ENCODE peak calls at places on chromosomes 1 and 21, in six cellular contexts. Y, L, J, I, X and F are unnamed samples.
A peak's percentile ranks its signal among the peaks of the same experiment; 100 is the strongest.

GRCh38 chr1:242147096-242147976 is 148.4 kb upstream of the MAP1LC3C start:
- DNase-seq in Y (peak; percentile 11), L (peak; percentile 86), J (no peak), I (no peak), X (no peak), F (peak; percentile 61)

GRCh38 chr1:209490013-209490412 is 93.5 kb upstream of the CAMK1G start:
- DNase-seq in Y (no peak), L (peak; percentile 26), J (peak; percentile 25), I (no peak), X (no peak), F (peak; percentile 32)

GRCh38 chr21:28410264-28410663 is 582.4 kb downstream of the LTN1 start:
- DNase-seq in Y (no peak), L (no peak), J (no peak), I (no peak), X (no peak), F (no peak)

GRCh38 chr1:20530261-20530660 is 22.1 kb upstream of the FAM43B start:
- DNase-seq in Y (no peak), L (no peak), J (no peak), I (no peak), X (no peak), F (no peak)

GRCh38 chr1:32948905-32949304 is 15.7 kb downstream of the RNF19B start:
- DNase-seq in Y (no peak), L (no peak), J (no peak), I (no peak), X (no peak), F (peak; percentile 45)

GRCh38 chr1:182032251-182032650 is 29.3 kb downstream of the ZNF648 start:
- DNase-seq in Y (no peak), L (peak; percentile 42), J (no peak), I (no peak), X (no peak), F (peak; percentile 5)

GRCh38 chr21:26842976-26843911 is 2.0 kb downstream of the ADAMTS1 start:
- DNase-seq in Y (peak; percentile 94), L (peak; percentile 91), J (peak; percentile 96), I (peak; percentile 97), X (peak; percentile 93), F (peak; percentile 97)

GRCh38 chr1:87051965-87052364 is 137.5 kb downstream of the HS2ST1 start:
- DNase-seq in Y (no peak), L (no peak), J (no peak), I (no peak), X (no peak), F (no peak)

GRCh38 chr1:7223334-7224080 is 438.3 kb downstream of the CAMTA1 start:
- DNase-seq in Y (peak; percentile 8), L (peak; percentile 54), J (peak; percentile 97), I (no peak), X (no peak), F (peak; percentile 94)

GRCh38 chr1:8661185-8662110 is 156.0 kb downstream of the RERE start:
- DNase-seq in Y (peak; percentile 71), L (peak; percentile 87), J (peak; percentile 91), I (no peak), X (no peak), F (peak; percentile 94)

GRCh38 chr1:8817413-8818324 is at the start of gene RERE:
- DNase-seq in Y (peak; percentile 97), L (peak; percentile 94), J (peak; percentile 91), I (peak; percentile 94), X (peak; percentile 92), F (peak; percentile 85)

GRCh38 chr1:71721532-71721931 is 560.8 kb downstream of the NEGR1 start:
- DNase-seq in Y (no peak), L (no peak), J (no peak), I (no peak), X (no peak), F (no peak)

GRCh38 chr1:9235123-9235513 is 544 bp downstream of the H6PD start:
- DNase-seq in Y (peak; percentile 64), L (peak; percentile 60), J (peak; percentile 62), I (peak; percentile 81), X (no peak), F (peak; percentile 72)

GRCh38 chr1:181310560-181310959 is 172.8 kb upstream of the CACNA1E start:
- DNase-seq in Y (no peak), L (no peak), J (no peak), I (no peak), X (no peak), F (no peak)

GRCh38 chr1:17565551-17565971 is 26.1 kb downstream of the ARHGEF10L start:
- DNase-seq in Y (no peak), L (no peak), J (no peak), I (no peak), X (no peak), F (no peak)

GRCh38 chr1:12810691-12811408 is 19.7 kb downstream of the PRAMEF1 start:
- DNase-seq in Y (no peak), L (peak; percentile 4), J (no peak), I (no peak), X (no peak), F (peak; percentile 1)

GRCh38 chr1:226974544-226975258 is 34.6 kb downstream of the COQ8A start:
- DNase-seq in Y (no peak), L (no peak), J (no peak), I (peak; percentile 91), X (no peak), F (no peak)

GRCh38 chr1:152112101-152112884 is 3.0 kb downstream of the TCHH start:
- DNase-seq in Y (peak; percentile 21), L (peak; percentile 31), J (peak; percentile 7), I (no peak), X (no peak), F (peak; percentile 17)

GRCh38 chr21:34592120-34592561 is 22.8 kb downstream of the RCAN1 start:
- DNase-seq in Y (no peak), L (no peak), J (peak; percentile 48), I (no peak), X (no peak), F (peak; percentile 43)

GRCh38 chr1:219201656-219202055 is 28.0 kb downstream of the LYPLAL1 start:
- DNase-seq in Y (peak; percentile 5), L (no peak), J (peak; percentile 49), I (no peak), X (no peak), F (no peak)

GRCh38 chr1:200862713-200863415 is 9.9 kb upstream of the GPR25 start:
- DNase-seq in Y (no peak), L (no peak), J (no peak), I (no peak), X (no peak), F (peak; percentile 15)

GRCh38 chr1:57506941-57507340 is 83.1 kb upstream of the DAB1 start:
- DNase-seq in Y (no peak), L (no peak), J (no peak), I (no peak), X (no peak), F (no peak)

DNA sequence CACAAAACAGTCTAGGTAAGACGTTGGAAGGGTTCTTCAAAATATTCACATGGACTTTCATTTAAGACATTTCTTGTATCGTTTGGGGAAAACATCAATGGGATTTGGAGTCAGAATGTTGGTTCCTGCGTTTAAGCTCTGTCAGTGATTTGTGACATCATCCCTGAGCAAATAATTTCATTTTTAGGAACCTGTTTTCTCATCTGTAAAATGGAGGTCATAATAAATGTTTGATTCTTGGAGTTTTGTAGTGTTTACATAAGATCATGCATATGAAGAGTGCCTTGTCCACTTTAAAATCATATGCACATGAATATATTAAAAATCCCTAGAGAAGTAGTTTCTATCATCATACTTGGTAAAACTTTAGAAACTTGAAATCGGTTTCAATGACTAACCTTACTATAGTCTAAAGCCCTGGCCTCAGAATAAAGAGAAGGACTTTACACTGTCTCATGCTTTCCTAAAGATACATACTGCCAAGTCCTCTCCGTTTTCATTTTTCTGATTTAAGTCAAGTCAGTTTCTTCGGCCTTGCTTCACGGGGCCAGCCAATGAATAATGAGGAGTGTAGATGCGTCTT is 178.4 kb downstream of the ADSS2 start:
- DNase-seq in Y (peak; percentile 90), L (no peak), J (no peak), I (no peak), X (no peak), F (no peak)
- H3K4me3 ChIP-seq in Y (peak overlapping the region; percentile 13), L (peak overlapping the region; percentile 31), J (peak overlapping the region; percentile 17), I (peak overlapping the region; percentile 46), X (no peak overlapping the region), F (peak overlapping the region; percentile 33)

GRCh38 chr1:84479998-84480397 is 932 bp downstream of the RPF1 start:
- DNase-seq in Y (no peak), L (no peak), J (peak; percentile 6), I (no peak), X (no peak), F (peak; percentile 6)

GRCh38 chr1:84481317-84481716 is 2.3 kb downstream of the RPF1 start:
- DNase-seq in Y (no peak), L (no peak), J (no peak), I (no peak), X (no peak), F (no peak)

GRCh38 chr1:84478876-84479868 is at the start of gene RPF1:
- DNase-seq in Y (peak; percentile 88), L (peak; percentile 77), J (peak; percentile 79), I (peak; percentile 81), X (peak; percentile 20), F (peak; percentile 84)

GRCh38 chr1:84476225-84476624 is 2.8 kb upstream of the RPF1 start:
- DNase-seq in Y (no peak), L (no peak), J (no peak), I (no peak), X (no peak), F (no peak)

DNA sequence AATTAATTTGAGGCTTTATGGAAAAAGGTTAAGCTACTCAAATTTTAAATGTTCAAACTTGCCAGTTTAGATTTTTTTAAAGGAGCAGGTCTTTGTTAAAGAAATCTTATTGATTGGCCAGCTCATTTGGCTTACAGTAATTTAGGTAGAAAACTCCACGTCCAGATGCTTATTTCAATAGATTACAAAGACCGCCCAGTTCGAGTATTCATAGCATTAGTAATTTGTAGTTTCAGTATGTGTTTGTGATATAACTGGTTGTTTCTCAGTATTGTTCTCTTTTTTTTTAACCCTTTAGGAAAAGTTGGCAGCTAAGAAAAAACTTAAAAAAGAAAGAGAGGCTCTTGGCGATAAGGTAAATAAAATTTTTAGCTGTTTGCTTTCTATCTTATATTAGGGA is 1.6 kb downstream of the RPF1 start:
- DNase-seq in Y (no peak), L (no peak), J (no peak), I (no peak), X (no peak), F (no peak)
- H3K4me3 ChIP-seq in Y (no peak overlapping the region), L (peak overlapping the region; percentile 96), J (peak overlapping the region; percentile 21), I (peak overlapping the region; percentile 86), X (no peak overlapping the region), F (peak overlapping the region; percentile 93)

GRCh38 chr1:193960040-193960439 is 773.6 kb upstream of the B3GALT2 start:
- DNase-seq in Y (no peak), L (no peak), J (no peak), I (no peak), X (no peak), F (no peak)
- H3K4me3 ChIP-seq in Y (no peak overlapping the region), L (no peak overlapping the region), J (no peak overlapping the region), I (no peak overlapping the region), X (no peak overlapping the region), F (no peak overlapping the region)

DNA sequence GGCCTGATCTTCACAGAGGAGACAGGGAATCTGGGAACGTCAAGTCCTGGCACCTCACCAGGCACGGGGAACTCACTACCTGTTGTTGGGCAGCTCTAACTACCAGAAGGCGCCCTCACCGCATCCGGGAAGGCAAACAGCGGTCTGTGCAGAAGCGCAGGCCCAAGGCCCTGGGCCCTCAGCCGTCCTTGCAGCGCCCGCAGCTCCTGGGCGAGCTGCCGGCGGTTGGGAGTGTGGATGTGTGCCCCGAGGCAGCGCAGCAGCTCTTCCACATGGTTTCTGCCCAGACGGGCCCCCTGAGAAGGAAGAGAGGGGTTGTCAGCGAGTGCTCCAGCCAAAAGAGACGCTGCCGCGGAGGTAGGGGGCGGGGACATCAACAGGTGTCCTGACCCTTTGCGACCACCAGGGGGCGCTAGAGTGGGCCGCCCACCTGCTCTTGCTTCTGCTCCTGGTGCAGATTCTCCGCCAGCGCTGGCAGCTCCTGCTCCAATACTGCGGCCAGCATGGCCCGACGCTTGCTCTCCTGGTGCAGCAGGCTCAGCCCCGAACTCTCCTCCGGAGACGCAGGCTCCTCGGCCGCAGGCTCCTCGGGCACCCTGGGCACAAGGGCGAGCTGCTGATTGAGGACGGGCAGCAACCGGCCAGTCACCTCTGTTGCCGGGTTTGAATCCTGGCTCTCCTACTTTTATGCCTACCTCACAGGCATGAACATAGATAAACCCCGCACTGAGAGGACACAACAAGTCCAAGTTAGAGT is 9.3 kb downstream of the MAP3K6 start:
- DNase-seq in Y (peak; percentile 45), L (no peak), J (peak; percentile 32), I (no peak), X (no peak), F (peak; percentile 43)
- H3K4me3 ChIP-seq in Y (no peak overlapping the region), L (no peak overlapping the region), J (no peak overlapping the region), I (no peak overlapping the region), X (no peak overlapping the region), F (no peak overlapping the region)